ENCODE peak calls at places on chromosome 2, in six cellular contexts. G is kidney epithelial cell, D is tibial artery, V is foreskin fibroblast, A is neural progenitor cell, X is endothelial cell of umbilical vein. H is an unnamed sample.

GRCh38 chr2:102484310-102485061 is 11.5 kb downstream of the SLC9A4 start:
- DNase-seq in G (no peak), D (no peak), V (no peak), A (no peak), X (no peak), H (no peak)

GRCh38 chr2:231661422-231662027 is 46.8 kb upstream of the PTMA start:
- DNase-seq in G (no peak), D (no peak), V (no peak), A (no peak), X (no peak), H (no peak)

GRCh38 chr2:105496271-105496670 is 97.4 kb upstream of the FHL2 start:
- DNase-seq in G (no peak), D (no peak), V (no peak), A (no peak), X (no peak), H (no peak)

GRCh38 chr2:223090540-223091235 is 38.7 kb downstream of the KCNE4 start:
- DNase-seq in G (no peak), D (no peak), V (no peak), A (peak), X (no peak), H (no peak)

GRCh38 chr2:64615844-64616536 is 37.7 kb downstream of the SERTAD2 start:
- DNase-seq in G (no peak), D (no peak), V (no peak), A (no peak), X (no peak), H (no peak)

GRCh38 chr2:123077101-123077500 is 948.0 kb upstream of the CNTNAP5 start:
- DNase-seq in G (no peak), D (no peak), V (no peak), A (peak), X (no peak), H (no peak)

GRCh38 chr2:233766416-233766815 is 6.3 kb downstream of the UGT1A1 start:
- DNase-seq in G (no peak), D (no peak), V (no peak), A (no peak), X (no peak), H (no peak)

GRCh38 chr2:86038291-86039081 is 67.2 kb downstream of the POLR1A start:
- DNase-seq in G (peak), D (peak), V (peak), A (no peak), X (peak), H (no peak)

GRCh38 chr2:40032650-40033319 is 253.7 kb upstream of the THUMPD2 start:
- DNase-seq in G (peak), D (no peak), V (peak), A (no peak), X (peak), H (no peak)

GRCh38 chr2:53787255-53787910 is 539 bp downstream of the ERLEC1 start:
- DNase-seq in G (no peak), D (peak), V (no peak), A (no peak), X (peak), H (peak)

GRCh38 chr2:11397046-11397445 is 52.6 kb upstream of the ROCK2 start:
- DNase-seq in G (no peak), D (no peak), V (no peak), A (no peak), X (no peak), H (no peak)

GRCh38 chr2:242029422-242030225 is 160.1 kb downstream of the RTP5 start:
- DNase-seq in G (no peak), D (no peak), V (no peak), A (no peak), X (no peak), H (no peak)
- TF ChIP-seq CTCF in G (no peak), D (no peak), V (no peak), A (no peak), X (no peak), H (no peak)

DNA sequence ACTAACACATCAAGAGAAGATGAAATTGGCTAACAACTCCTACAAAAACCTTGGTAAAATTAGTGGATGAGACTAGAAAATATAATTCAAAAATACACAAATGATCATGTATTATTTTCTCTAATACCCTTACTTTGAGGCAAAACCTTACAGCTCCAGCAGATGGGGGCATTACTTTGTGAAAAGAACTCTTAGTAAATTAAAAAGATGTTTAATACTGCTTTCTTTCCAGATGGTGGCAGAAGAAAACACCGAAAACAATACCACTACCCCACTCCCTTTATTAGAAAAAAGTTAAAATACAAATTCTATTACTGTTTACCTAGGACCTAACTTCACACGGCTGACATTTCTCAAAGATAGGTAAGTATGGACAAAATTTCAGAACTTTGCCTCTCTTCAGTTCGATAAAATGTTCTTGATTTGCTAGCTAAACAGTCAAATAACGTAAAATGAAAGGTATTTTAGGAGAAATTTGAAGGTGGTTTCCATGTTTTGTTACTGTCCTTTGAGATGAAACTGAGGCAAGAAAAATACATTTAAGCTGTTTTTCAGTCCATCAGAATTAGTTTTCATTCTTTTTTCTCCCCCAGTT is 30.6 kb downstream of the ORC4 start:
- DNase-seq in G (peak), D (no peak), V (peak), A (peak), X (peak), H (peak)
- TF ChIP-seq CTCF in G (peak), D (peak), V (peak), A (peak), X (peak), H (peak)

DNA sequence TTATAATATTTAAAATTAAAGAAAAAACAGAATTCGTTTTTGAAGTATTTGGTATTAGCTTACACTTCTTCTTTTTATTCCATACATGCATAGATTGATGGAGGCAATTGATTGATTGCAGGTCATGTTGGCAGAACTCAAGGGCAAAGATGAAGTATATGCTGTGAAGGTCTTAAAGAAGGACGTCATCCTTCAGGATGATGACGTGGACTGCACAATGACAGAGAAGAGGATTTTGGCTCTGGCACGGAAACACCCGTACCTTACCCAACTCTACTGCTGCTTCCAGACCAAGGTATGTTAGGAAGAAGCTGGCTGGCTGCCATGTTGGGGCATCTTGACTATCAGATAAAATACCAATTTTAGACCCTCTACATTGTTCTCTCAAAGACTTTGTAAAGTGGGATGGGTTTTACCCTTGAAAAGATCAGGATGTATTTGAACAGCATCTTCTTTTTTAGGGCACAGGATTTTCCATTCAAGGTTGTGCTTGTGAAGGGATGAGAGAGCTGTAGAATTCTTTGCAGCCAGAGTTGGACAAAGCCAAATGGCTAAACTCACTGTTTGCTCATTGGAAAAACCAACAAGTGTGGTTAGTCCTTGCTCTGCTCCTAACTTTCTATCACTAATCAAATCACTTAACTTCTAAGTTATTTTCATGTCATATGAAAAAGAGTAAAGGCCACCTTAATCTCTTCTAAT is 286.8 kb upstream of the EPAS1 start:
- DNase-seq in G (no peak), D (no peak), V (no peak), A (no peak), X (no peak), H (no peak)
- TF ChIP-seq CTCF in G (no peak), D (no peak), V (no peak), A (no peak), X (no peak), H (no peak)

DNA sequence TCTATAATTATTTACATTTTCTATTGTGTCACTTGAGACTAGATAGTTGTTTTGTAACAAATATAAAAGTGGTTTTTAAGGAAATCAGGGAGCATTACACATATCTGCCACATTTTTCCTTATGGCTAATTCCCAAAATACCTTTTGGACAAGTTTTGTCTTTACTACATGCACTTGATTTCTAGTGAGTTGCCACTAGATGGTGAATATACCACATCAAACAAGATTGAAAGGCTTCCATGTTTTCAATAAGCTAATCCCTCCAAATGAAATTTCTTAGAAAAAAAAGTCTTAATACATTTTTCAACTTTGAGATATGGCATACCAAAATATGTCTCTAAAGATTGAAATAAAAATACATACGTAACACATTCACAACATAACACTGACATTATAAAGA is 9.1 kb upstream of the HIBCH start:
- DNase-seq in G (no peak), D (no peak), V (no peak), A (no peak), X (peak), H (peak)
- TF ChIP-seq CTCF in G (peak), D (no peak), V (no peak), A (no peak), X (peak), H (peak)

H was measured in GM23338.